ENCODE peak calls at places on chromosomes 2 and 18, in four cellular contexts. One of them, this sample, is unnamed.

GRCh38 chr2:188978291-188979081 is 4.3 kb downstream of the COL3A1 start:
- DNase-seq in HepG2: peak; percentile 43
- DNase-seq in K562: no peak
- DNase-seq in H1: no peak
- DNase-seq in this sample: peak; percentile 23

GRCh38 chr2:642431-642815 is 34.8 kb downstream of the TMEM18 start:
- DNase-seq in K562: no peak
- DNase-seq in HepG2: no peak
- DNase-seq in H1: no peak
- DNase-seq in this sample: no peak

GRCh38 chr18:58937204-58937603 is 72.5 kb downstream of the ZNF532 start:
- DNase-seq in H1: no peak
- DNase-seq in HepG2: no peak
- DNase-seq in K562: no peak
- DNase-seq in this sample: no peak

GRCh38 chr18:2104620-2105462 is 466.5 kb downstream of the METTL4 start:
- DNase-seq in K562: peak; percentile 85
- DNase-seq in H1: peak; percentile 85
- DNase-seq in HepG2: peak; percentile 30
- DNase-seq in this sample: no peak

GRCh38 chr18:45435810-45436209 is 179.5 kb upstream of the SLC14A2 start:
- DNase-seq in H1: no peak
- DNase-seq in K562: no peak
- DNase-seq in HepG2: no peak
- DNase-seq in this sample: no peak

GRCh38 chr18:28045176-28045810 is 131.6 kb downstream of the CDH2 start:
- DNase-seq in H1: no peak
- DNase-seq in K562: no peak
- DNase-seq in HepG2: no peak
- DNase-seq in this sample: no peak

GRCh38 chr2:46655551-46656436 is 176.4 kb downstream of the TMEM247 start:
- DNase-seq in K562: no peak
- DNase-seq in HepG2: no peak
- DNase-seq in H1: no peak
- DNase-seq in this sample: no peak

GRCh38 chr18:9275890-9276289 is 58.7 kb upstream of the TWSG1 start:
- DNase-seq in HepG2: no peak
- DNase-seq in H1: no peak
- DNase-seq in K562: no peak
- DNase-seq in this sample: no peak

GRCh38 chr2:1731512-1731962 is 12.8 kb downstream of the PXDN start:
- DNase-seq in H1: no peak
- DNase-seq in K562: no peak
- DNase-seq in HepG2: no peak
- DNase-seq in this sample: no peak

GRCh38 chr18:56152547-56152946 is 485.8 kb downstream of the TXNL1 start:
- DNase-seq in K562: no peak
- DNase-seq in H1: no peak
- DNase-seq in HepG2: no peak
- DNase-seq in this sample: no peak

GRCh38 chr2:84946204-84947009 is 24.6 kb upstream of the KCMF1 start:
- DNase-seq in H1: no peak
- DNase-seq in K562: no peak
- DNase-seq in HepG2: peak; percentile 96
- DNase-seq in this sample: peak; percentile 93

GRCh38 chr18:22829781-22830180 is 103.3 kb upstream of the RBBP8 start:
- DNase-seq in K562: no peak
- DNase-seq in H1: no peak
- DNase-seq in HepG2: no peak
- DNase-seq in this sample: no peak

GRCh38 chr18:57164401-57164800 is 17.5 kb downstream of the BOD1L2 start:
- DNase-seq in HepG2: no peak
- DNase-seq in H1: peak; percentile 31
- DNase-seq in K562: no peak
- DNase-seq in this sample: no peak

GRCh38 chr2:134122610-134123009 is 131.3 kb upstream of the MGAT5 start:
- DNase-seq in K562: no peak
- DNase-seq in H1: no peak
- DNase-seq in HepG2: peak; percentile 56
- DNase-seq in this sample: no peak

GRCh38 chr2:212361174-212361756 is 177.3 kb downstream of the ERBB4 start:
- DNase-seq in HepG2: peak; percentile 35
- DNase-seq in H1: no peak
- DNase-seq in K562: no peak
- DNase-seq in this sample: no peak

GRCh38 chr18:5455644-5456043 is 88.2 kb downstream of the EPB41L3 start:
- DNase-seq in HepG2: no peak
- DNase-seq in H1: no peak
- DNase-seq in K562: no peak
- DNase-seq in this sample: no peak

DNA sequence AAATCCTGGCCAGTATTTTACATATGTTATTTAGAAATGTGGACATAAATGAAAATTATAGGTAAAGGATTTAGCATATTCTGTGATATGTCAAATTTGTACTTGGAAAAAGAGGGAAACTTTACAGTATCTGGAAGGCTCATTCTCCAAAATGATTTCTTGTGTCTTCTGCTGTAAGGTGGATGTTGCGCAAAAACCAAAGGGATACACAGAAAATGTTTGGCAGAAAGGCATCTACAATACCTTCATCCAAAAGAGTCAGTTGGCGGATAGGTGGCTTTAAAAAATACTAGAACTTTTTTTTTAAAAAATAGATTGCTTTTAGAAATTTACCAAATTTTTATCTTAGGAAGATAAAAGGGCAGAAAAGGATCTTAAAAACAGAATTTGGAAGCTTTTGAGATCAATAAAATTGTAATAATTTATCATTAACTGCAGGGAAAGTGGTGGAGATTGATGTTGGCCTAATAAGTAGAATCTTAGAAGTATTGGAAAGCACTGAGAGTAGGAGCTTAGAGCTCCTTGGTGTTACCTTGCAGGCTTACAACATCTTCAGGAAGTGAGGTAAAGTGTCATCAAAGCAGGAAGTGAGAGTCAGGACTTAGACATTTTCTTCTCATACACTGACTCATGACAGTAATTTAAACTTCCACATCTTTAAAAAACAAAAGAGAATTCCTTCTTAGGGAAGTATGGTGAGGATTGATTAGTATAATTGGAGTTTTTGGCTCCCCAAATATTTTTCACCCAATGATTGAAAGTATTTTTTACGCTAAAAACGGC is 2.1 kb downstream of the NABP1 start:
- DNase-seq in H1: no peak
- DNase-seq in K562: no peak
- DNase-seq in HepG2: no peak
- DNase-seq in this sample: no peak
- TF ChIP-seq POLR2AphosphoS5 in H1: no peak
- TF ChIP-seq POLR2AphosphoS5 in K562: no peak
- TF ChIP-seq POLR2AphosphoS5 in HepG2: no peak
- TF ChIP-seq POLR2AphosphoS5 in this sample: peak; percentile 44

GRCh38 chr2:8115966-8116365 is 565.9 kb upstream of the ID2 start:
- DNase-seq in HepG2: no peak
- DNase-seq in H1: no peak
- DNase-seq in K562: no peak
- DNase-seq in this sample: no peak
- TF ChIP-seq ATF3 in HepG2: no peak
- TF ChIP-seq ATF3 in H1: no peak
- TF ChIP-seq ATF3 in K562: no peak
- TF ChIP-seq ATF3 in this sample: no peak

DNA sequence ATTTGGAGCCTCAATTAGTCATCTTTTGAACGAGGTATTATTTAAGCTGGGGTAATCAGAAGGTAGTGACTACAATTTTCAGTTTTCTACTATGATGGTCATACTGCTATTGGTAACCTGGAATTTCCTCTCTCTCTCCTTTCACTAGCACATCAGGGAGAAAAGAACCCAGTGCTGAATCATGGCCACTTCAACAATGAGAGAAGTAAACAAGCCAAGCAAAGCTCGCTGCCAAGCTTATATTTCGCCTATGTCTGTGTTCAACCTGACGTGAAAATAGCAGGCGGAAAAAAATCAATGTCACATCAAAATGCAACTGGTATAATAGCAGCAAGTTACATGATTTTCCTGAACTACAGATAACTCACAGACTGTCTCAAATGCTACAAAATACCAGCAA is 38.2 kb downstream of the RNF152 start:
- DNase-seq in K562: no peak
- DNase-seq in H1: no peak
- DNase-seq in HepG2: no peak
- DNase-seq in this sample: no peak
- TF ChIP-seq EP300 in K562: no peak
- TF ChIP-seq EP300 in H1: no peak
- TF ChIP-seq EP300 in HepG2: no peak
- TF ChIP-seq EP300 in this sample: no peak

GRCh38 chr18:49727816-49728215 is 85.5 kb downstream of the ACAA2 start:
- DNase-seq in HepG2: no peak
- DNase-seq in H1: no peak
- DNase-seq in K562: no peak
- DNase-seq in this sample: no peak

GRCh38 chr18:49723648-49724180 is 89.6 kb downstream of the ACAA2 start:
- DNase-seq in H1: no peak
- DNase-seq in HepG2: peak; percentile 80
- DNase-seq in K562: no peak
- DNase-seq in this sample: peak; percentile 43

GRCh38 chr18:49728542-49728941 is 84.8 kb downstream of the ACAA2 start:
- DNase-seq in HepG2: peak; percentile 35
- DNase-seq in K562: peak; percentile 42
- DNase-seq in H1: peak; percentile 90
- DNase-seq in this sample: no peak

GRCh38 chr18:49726564-49726963 is 86.8 kb downstream of the ACAA2 start:
- DNase-seq in HepG2: no peak
- DNase-seq in H1: no peak
- DNase-seq in K562: no peak
- DNase-seq in this sample: no peak

DNA sequence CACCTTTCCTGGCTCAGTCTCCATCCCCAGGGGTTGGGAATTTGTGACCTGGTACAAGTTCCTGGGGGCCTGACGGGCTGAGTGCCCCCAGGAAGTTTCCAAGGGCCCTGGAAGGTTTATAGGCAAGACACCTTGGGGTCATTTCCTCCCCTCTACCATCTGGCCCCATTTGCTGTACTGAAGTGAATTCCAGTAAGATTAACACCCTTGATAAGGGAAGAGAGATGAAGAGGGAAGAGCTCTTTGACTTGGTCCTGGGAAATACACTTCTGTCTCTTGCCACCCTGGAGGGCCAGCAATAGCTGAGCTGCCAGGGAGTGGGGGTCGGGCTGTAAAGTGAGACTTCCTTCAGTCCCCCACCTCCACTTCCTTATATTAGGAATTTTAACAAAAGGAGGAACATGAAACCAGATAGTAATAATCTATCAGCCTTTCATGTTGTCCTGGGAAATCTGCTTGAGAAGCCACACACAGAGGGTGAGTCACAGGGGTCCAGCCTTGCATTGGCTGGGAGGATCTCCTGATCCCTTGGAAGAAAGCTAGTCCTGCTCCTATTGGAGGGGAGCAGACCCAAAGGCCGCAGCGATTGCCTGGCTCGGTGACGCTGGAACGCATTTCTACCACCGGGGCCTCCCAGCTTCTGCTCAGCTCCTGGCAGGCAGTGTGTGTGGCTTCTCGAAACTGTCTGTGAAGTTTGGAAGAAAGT is 87.4 kb downstream of the ACAA2 start:
- DNase-seq in K562: peak; percentile 19
- DNase-seq in H1: peak; percentile 72
- DNase-seq in HepG2: peak; percentile 13
- DNase-seq in this sample: no peak
- TF ChIP-seq POLR2AphosphoS5 in K562: no peak
- TF ChIP-seq POLR2AphosphoS5 in H1: no peak
- TF ChIP-seq POLR2AphosphoS5 in HepG2: no peak
- TF ChIP-seq POLR2AphosphoS5 in this sample: no peak

DNA sequence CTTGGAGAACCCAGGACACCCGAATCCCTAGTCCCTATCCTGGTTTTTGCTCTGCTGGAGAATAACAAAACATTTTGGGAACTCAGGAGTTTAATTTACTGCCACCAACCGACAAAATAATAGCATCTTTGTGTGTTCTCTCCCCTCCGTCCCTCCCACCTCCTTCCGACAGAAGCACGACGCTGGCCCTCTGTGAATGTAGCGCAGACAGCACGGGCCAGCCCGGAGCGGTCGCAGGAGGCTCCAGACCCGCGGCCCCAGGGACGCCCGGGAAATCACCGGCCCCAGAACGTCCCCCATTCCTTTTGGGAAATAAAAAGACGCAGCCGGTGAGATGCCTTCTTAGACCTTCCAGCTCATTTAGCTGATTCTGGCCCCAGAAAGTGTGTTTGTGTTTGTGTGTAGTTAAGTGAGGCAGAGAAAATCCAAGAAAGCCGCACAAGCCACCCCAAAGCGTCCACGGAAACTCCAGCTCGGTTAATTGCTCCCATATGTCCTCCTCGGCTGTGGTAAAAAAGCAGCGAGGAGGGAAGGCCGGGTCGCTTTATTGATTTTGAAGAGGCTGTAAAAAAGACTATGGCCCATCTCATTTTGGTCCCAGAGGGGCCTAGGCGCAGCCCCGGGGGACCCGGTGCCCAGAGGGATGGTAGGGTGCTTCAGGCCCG is 577 bp upstream of the TANC1 start:
- DNase-seq in HepG2: no peak
- DNase-seq in K562: no peak
- DNase-seq in H1: peak; percentile 71
- DNase-seq in this sample: no peak
- TF ChIP-seq ATF3 in HepG2: no peak
- TF ChIP-seq ATF3 in K562: no peak
- TF ChIP-seq ATF3 in H1: no peak
- TF ChIP-seq ATF3 in this sample: no peak

GRCh38 chr2:48901015-48901343 is 145.5 kb upstream of the LHCGR start:
- DNase-seq in K562: no peak
- DNase-seq in H1: no peak
- DNase-seq in HepG2: no peak
- DNase-seq in this sample: no peak
- TF ChIP-seq EP300 in K562: no peak
- TF ChIP-seq EP300 in H1: no peak
- TF ChIP-seq EP300 in HepG2: no peak
- TF ChIP-seq EP300 in this sample: no peak

This sample was measured in GM12878.